ENCODE peak calls at places on chromosomes 2 and 18, in five cellular contexts. W is COR-L47; C is CD4-positive, alpha-beta T cell; A is NCI-H1436 treated with DMSO at 0.1 percent for 48 hours; U is fibroblast of lung. T is an unnamed sample.

GRCh38 chr18:57621252-57621607 is 406 bp downstream of the NARS1 start:
- DNase-seq in C (no peak), U (no peak), W (no peak), A (no peak), T (no peak)

GRCh38 chr2:8229546-8229986 is 452.3 kb upstream of the ID2 start:
- DNase-seq in C (no peak), A (no peak), W (no peak), U (peak; percentile 85), T (peak; percentile 84)

GRCh38 chr2:10761591-10761990 is 40.2 kb downstream of the ATP6V1C2 start:
- DNase-seq in A (no peak), C (no peak), W (no peak), U (no peak), T (no peak)

GRCh38 chr2:159897081-159897480 is 99.1 kb upstream of the CD302 start:
- DNase-seq in W (no peak), A (no peak), C (no peak), U (no peak), T (no peak)

GRCh38 chr2:10977003-10977402 is 65.3 kb downstream of the KCNF1 start:
- DNase-seq in C (no peak), U (peak; percentile 20), W (no peak), A (no peak), T (no peak)

GRCh38 chr2:103401621-103402020 is 639.8 kb downstream of the TMEM182 start:
- DNase-seq in C (no peak), W (no peak), A (no peak), U (peak; percentile 97), T (no peak)

GRCh38 chr18:2411381-2411977 is 159.8 kb downstream of the METTL4 start:
- DNase-seq in W (no peak), C (no peak), U (peak; percentile 87), A (no peak), T (peak; percentile 81)

GRCh38 chr2:237474931-237475703 is 11.9 kb upstream of the MLPH start:
- DNase-seq in C (peak; percentile 57), W (peak; percentile 31), U (peak; percentile 82), A (no peak), T (peak; percentile 71)

GRCh38 chr2:230071421-230071820 is 2.7 kb upstream of the SLC16A14 start:
- DNase-seq in C (no peak), U (no peak), W (no peak), A (no peak), T (no peak)

GRCh38 chr2:236904389-236905263 is 181.1 kb upstream of the COPS8 start:
- DNase-seq in U (no peak), C (no peak), A (no peak), W (no peak), T (no peak)

GRCh38 chr2:162022290-162022945 is 51.6 kb downstream of the DPP4 start:
- DNase-seq in W (no peak), A (no peak), U (peak; percentile 68), C (no peak), T (peak; percentile 19)

GRCh38 chr18:9714832-9715343 is 6.8 kb downstream of the RAB31 start:
- DNase-seq in W (no peak), U (no peak), C (no peak), A (no peak), T (no peak)

GRCh38 chr18:12652861-12653401 is 5.0 kb downstream of the SPIRE1 start:
- DNase-seq in A (no peak), W (no peak), U (peak; percentile 40), C (no peak), T (peak; percentile 42)

GRCh38 chr18:7290077-7290476 is 59.2 kb downstream of the LRRC30 start:
- DNase-seq in W (no peak), U (no peak), A (no peak), C (no peak), T (no peak)

GRCh38 chr2:10304458-10305253 is 2.0 kb downstream of the HPCAL1 start:
- DNase-seq in C (no peak), A (no peak), U (no peak), W (no peak), T (no peak)

GRCh38 chr2:117960231-117960630 is 53.6 kb downstream of the CCDC93 start:
- DNase-seq in A (no peak), C (no peak), W (no peak), U (peak; percentile 80), T (peak; percentile 77)

GRCh38 chr2:132439703-132440398 is 23.2 kb downstream of the GPR39 start:
- DNase-seq in C (no peak), A (no peak), U (peak; percentile 40), W (no peak), T (peak; percentile 29)

GRCh38 chr2:144894612-144895300 is 374.8 kb upstream of the ZEB2 start:
- DNase-seq in C (no peak), A (no peak), W (no peak), U (no peak), T (no peak)

GRCh38 chr18:44855681-44856080 is 175.0 kb downstream of the SETBP1 start:
- DNase-seq in A (no peak), C (no peak), W (no peak), U (no peak), T (no peak)

GRCh38 chr18:48475635-48476549 is 62.9 kb upstream of the CTIF start:
- DNase-seq in C (no peak), A (peak; percentile 16), W (peak; percentile 79), U (peak; percentile 77), T (peak; percentile 91)

GRCh38 chr2:31269087-31269486 is 35.1 kb downstream of the EHD3 start:
- DNase-seq in U (peak; percentile 22), W (no peak), A (no peak), C (no peak), T (no peak)

GRCh38 chr2:218643751-218644310 is 15.6 kb downstream of the ZNF142 start:
- DNase-seq in W (no peak), C (no peak), U (no peak), A (no peak), T (no peak)

GRCh38 chr18:79571221-79572092 is 108.1 kb upstream of the CTDP1 start:
- DNase-seq in W (no peak), C (no peak), U (no peak), A (no peak), T (no peak)

GRCh38 chr2:5691659-5692529 is at the start of gene SOX11:
- DNase-seq in W (peak; percentile 96), U (peak; percentile 95), A (peak; percentile 91), C (no peak), T (no peak)

GRCh38 chr18:13236411-13236810 is 17.9 kb downstream of the LDLRAD4 start:
- DNase-seq in U (no peak), C (no peak), A (no peak), W (no peak), T (no peak)

GRCh38 chr2:160387558-160388262 is 105.9 kb downstream of the RBMS1 start:
- DNase-seq in C (no peak), U (peak; percentile 99), A (no peak), W (no peak), T (peak; percentile 100)

T was measured in fibroblast of the aortic adventitia.